ENCODE peak calls at places on chromosomes 6 and 20, in four cellular contexts. One of them, this sample, is unnamed.

GRCh38 chr6:155787168-155787567 is 331.5 kb upstream of the NOX3 start:
- DNase-seq in CD8-positive, alpha-beta T cell: no peak
- DNase-seq in HFFc6: no peak
- DNase-seq in sigmoid colon: no peak
- DNase-seq in this sample: no peak

GRCh38 chr20:19170148-19170547 is 42.3 kb upstream of the SLC24A3 start:
- DNase-seq in CD8-positive, alpha-beta T cell: no peak
- DNase-seq in HFFc6: no peak
- DNase-seq in sigmoid colon: no peak
- DNase-seq in this sample: no peak

GRCh38 chr6:131914967-131915751 is 36.0 kb downstream of the CCN2 start:
- DNase-seq in CD8-positive, alpha-beta T cell: no peak
- DNase-seq in HFFc6: peak
- DNase-seq in sigmoid colon: peak
- DNase-seq in this sample: no peak

GRCh38 chr6:53922571-53922981 is 127.8 kb downstream of the LRRC1 start:
- DNase-seq in CD8-positive, alpha-beta T cell: no peak
- DNase-seq in HFFc6: no peak
- DNase-seq in sigmoid colon: no peak
- DNase-seq in this sample: no peak

GRCh38 chr6:37007340-37008043 is 2.0 kb downstream of the FGD2 start:
- DNase-seq in CD8-positive, alpha-beta T cell: no peak
- DNase-seq in HFFc6: no peak
- DNase-seq in sigmoid colon: no peak
- DNase-seq in this sample: no peak

GRCh38 chr6:161373905-161374451 is 100.1 kb upstream of the AGPAT4 start:
- DNase-seq in CD8-positive, alpha-beta T cell: peak
- DNase-seq in HFFc6: peak
- DNase-seq in sigmoid colon: peak
- DNase-seq in this sample: no peak

GRCh38 chr6:390914-391558 is 516 bp upstream of the IRF4 start:
- DNase-seq in CD8-positive, alpha-beta T cell: no peak
- DNase-seq in HFFc6: peak
- DNase-seq in sigmoid colon: no peak
- DNase-seq in this sample: no peak

GRCh38 chr20:49964964-49965780 is 17.6 kb upstream of the SNAI1 start:
- DNase-seq in CD8-positive, alpha-beta T cell: no peak
- DNase-seq in HFFc6: no peak
- DNase-seq in sigmoid colon: peak
- DNase-seq in this sample: peak

GRCh38 chr20:4811661-4812181 is 90.0 kb downstream of the PRND start:
- DNase-seq in CD8-positive, alpha-beta T cell: peak
- DNase-seq in HFFc6: no peak
- DNase-seq in sigmoid colon: peak
- DNase-seq in this sample: peak

GRCh38 chr6:41917528-41917927 is 3.4 kb downstream of the MED20 start:
- DNase-seq in CD8-positive, alpha-beta T cell: no peak
- DNase-seq in HFFc6: peak
- DNase-seq in sigmoid colon: no peak
- DNase-seq in this sample: no peak

GRCh38 chr20:51687071-51687470 is 81.1 kb downstream of the ATP9A start:
- DNase-seq in CD8-positive, alpha-beta T cell: no peak
- DNase-seq in HFFc6: peak
- DNase-seq in sigmoid colon: no peak
- DNase-seq in this sample: no peak

GRCh38 chr20:46552460-46553420 is 2.3 kb upstream of the OCSTAMP start:
- DNase-seq in CD8-positive, alpha-beta T cell: no peak
- DNase-seq in HFFc6: no peak
- DNase-seq in sigmoid colon: no peak
- DNase-seq in this sample: no peak

GRCh38 chr6:113731528-113731927 is 125.6 kb upstream of the MARCKS start:
- DNase-seq in CD8-positive, alpha-beta T cell: no peak
- DNase-seq in HFFc6: no peak
- DNase-seq in sigmoid colon: no peak
- DNase-seq in this sample: no peak

GRCh38 chr6:56849876-56850275 is 105.0 kb upstream of the BEND6 start:
- DNase-seq in CD8-positive, alpha-beta T cell: no peak
- DNase-seq in HFFc6: peak
- DNase-seq in sigmoid colon: no peak
- DNase-seq in this sample: no peak

GRCh38 chr6:109460161-109460830 is 4.7 kb upstream of the MICAL1 start:
- DNase-seq in CD8-positive, alpha-beta T cell: no peak
- DNase-seq in HFFc6: no peak
- DNase-seq in sigmoid colon: no peak
- DNase-seq in this sample: no peak

GRCh38 chr20:20303742-20304141 is 64.2 kb upstream of the INSM1 start:
- DNase-seq in CD8-positive, alpha-beta T cell: no peak
- DNase-seq in HFFc6: no peak
- DNase-seq in sigmoid colon: no peak
- DNase-seq in this sample: no peak

GRCh38 chr20:57124800-57125399 is 141.5 kb downstream of the BMP7 start:
- DNase-seq in CD8-positive, alpha-beta T cell: no peak
- DNase-seq in HFFc6: no peak
- DNase-seq in sigmoid colon: no peak
- DNase-seq in this sample: no peak

GRCh38 chr6:20729086-20729485 is 194.8 kb downstream of the CDKAL1 start:
- DNase-seq in CD8-positive, alpha-beta T cell: no peak
- DNase-seq in HFFc6: no peak
- DNase-seq in sigmoid colon: no peak
- DNase-seq in this sample: no peak

GRCh38 chr6:65113581-65113980 is 593.4 kb downstream of the EYS start:
- DNase-seq in CD8-positive, alpha-beta T cell: no peak
- DNase-seq in HFFc6: no peak
- DNase-seq in sigmoid colon: no peak
- DNase-seq in this sample: no peak

GRCh38 chr20:58131111-58131510 is 97.3 kb downstream of the ANKRD60 start:
- DNase-seq in CD8-positive, alpha-beta T cell: no peak
- DNase-seq in HFFc6: no peak
- DNase-seq in sigmoid colon: peak
- DNase-seq in this sample: no peak

GRCh38 chr20:17668432-17668831 is 13.6 kb downstream of the RRBP1 start:
- DNase-seq in CD8-positive, alpha-beta T cell: no peak
- DNase-seq in HFFc6: no peak
- DNase-seq in sigmoid colon: no peak
- DNase-seq in this sample: no peak

GRCh38 chr20:17666491-17666890 is 15.6 kb downstream of the RRBP1 start:
- DNase-seq in CD8-positive, alpha-beta T cell: no peak
- DNase-seq in HFFc6: no peak
- DNase-seq in sigmoid colon: no peak
- DNase-seq in this sample: no peak

GRCh38 chr20:17665756-17666155 is 16.3 kb downstream of the RRBP1 start:
- DNase-seq in CD8-positive, alpha-beta T cell: no peak
- DNase-seq in HFFc6: no peak
- DNase-seq in sigmoid colon: no peak
- DNase-seq in this sample: no peak

GRCh38 chr20:17669306-17669931 is 12.6 kb downstream of the RRBP1 start:
- DNase-seq in CD8-positive, alpha-beta T cell: no peak
- DNase-seq in HFFc6: no peak
- DNase-seq in sigmoid colon: no peak
- DNase-seq in this sample: no peak

DNA sequence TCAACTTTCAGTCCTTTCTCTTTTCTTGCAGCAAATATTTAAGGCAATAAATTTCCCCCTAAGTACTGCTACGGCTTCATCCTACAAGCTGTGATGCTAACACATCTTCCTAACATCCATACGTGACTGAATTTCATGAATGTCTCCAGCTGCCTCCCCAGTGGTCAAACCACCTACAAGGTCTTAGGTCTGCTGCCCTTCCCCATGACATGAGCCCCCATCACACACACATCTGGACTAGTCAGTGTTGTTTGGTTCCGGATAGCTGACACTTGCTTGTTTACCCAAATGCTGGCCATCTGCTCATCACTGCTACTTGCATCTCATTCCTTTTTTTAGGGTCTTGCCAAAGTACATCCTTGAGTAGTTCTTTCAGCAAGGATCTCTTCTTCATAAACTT is 14.6 kb downstream of the RRBP1 start:
- DNase-seq in CD8-positive, alpha-beta T cell: no peak
- DNase-seq in HFFc6: no peak
- DNase-seq in sigmoid colon: no peak
- DNase-seq in this sample: no peak
- TF ChIP-seq CTCF in CD8-positive, alpha-beta T cell: no peak
- TF ChIP-seq CTCF in HFFc6: no peak
- TF ChIP-seq CTCF in sigmoid colon: no peak
- TF ChIP-seq CTCF in this sample: no peak

GRCh38 chr6:14957355-14958059 is 288.4 kb upstream of the JARID2 start:
- DNase-seq in CD8-positive, alpha-beta T cell: no peak
- DNase-seq in HFFc6: no peak
- DNase-seq in sigmoid colon: no peak
- DNase-seq in this sample: no peak

GRCh38 chr6:14964486-14964885 is 281.4 kb upstream of the JARID2 start:
- DNase-seq in CD8-positive, alpha-beta T cell: no peak
- DNase-seq in HFFc6: no peak
- DNase-seq in sigmoid colon: no peak
- DNase-seq in this sample: no peak

GRCh38 chr6:14964901-14965300 is 281.0 kb upstream of the JARID2 start:
- DNase-seq in CD8-positive, alpha-beta T cell: no peak
- DNase-seq in HFFc6: no peak
- DNase-seq in sigmoid colon: no peak
- DNase-seq in this sample: no peak

GRCh38 chr6:14953806-14954205 is 292.1 kb upstream of the JARID2 start:
- DNase-seq in CD8-positive, alpha-beta T cell: no peak
- DNase-seq in HFFc6: no peak
- DNase-seq in sigmoid colon: no peak
- DNase-seq in this sample: no peak

GRCh38 chr6:14959324-14959885 is 286.5 kb upstream of the JARID2 start:
- DNase-seq in CD8-positive, alpha-beta T cell: no peak
- DNase-seq in HFFc6: no peak
- DNase-seq in sigmoid colon: no peak
- DNase-seq in this sample: no peak
- TF ChIP-seq CTCF in CD8-positive, alpha-beta T cell: no peak
- TF ChIP-seq CTCF in HFFc6: no peak
- TF ChIP-seq CTCF in sigmoid colon: no peak
- TF ChIP-seq CTCF in this sample: no peak

GRCh38 chr6:24933266-24933665 is 2.5 kb downstream of the RIPOR2 start:
- DNase-seq in CD8-positive, alpha-beta T cell: no peak
- DNase-seq in HFFc6: no peak
- DNase-seq in sigmoid colon: no peak
- DNase-seq in this sample: no peak

GRCh38 chr6:24935323-24935722 is 437 bp downstream of the RIPOR2 start:
- DNase-seq in CD8-positive, alpha-beta T cell: no peak
- DNase-seq in HFFc6: no peak
- DNase-seq in sigmoid colon: no peak
- DNase-seq in this sample: no peak

GRCh38 chr6:24933868-24934401 is 1.8 kb downstream of the RIPOR2 start:
- DNase-seq in CD8-positive, alpha-beta T cell: no peak
- DNase-seq in HFFc6: no peak
- DNase-seq in sigmoid colon: no peak
- DNase-seq in this sample: no peak

GRCh38 chr6:24936641-24937317 is 1.0 kb upstream of the RIPOR2 start:
- DNase-seq in CD8-positive, alpha-beta T cell: no peak
- DNase-seq in HFFc6: no peak
- DNase-seq in sigmoid colon: no peak
- DNase-seq in this sample: no peak

DNA sequence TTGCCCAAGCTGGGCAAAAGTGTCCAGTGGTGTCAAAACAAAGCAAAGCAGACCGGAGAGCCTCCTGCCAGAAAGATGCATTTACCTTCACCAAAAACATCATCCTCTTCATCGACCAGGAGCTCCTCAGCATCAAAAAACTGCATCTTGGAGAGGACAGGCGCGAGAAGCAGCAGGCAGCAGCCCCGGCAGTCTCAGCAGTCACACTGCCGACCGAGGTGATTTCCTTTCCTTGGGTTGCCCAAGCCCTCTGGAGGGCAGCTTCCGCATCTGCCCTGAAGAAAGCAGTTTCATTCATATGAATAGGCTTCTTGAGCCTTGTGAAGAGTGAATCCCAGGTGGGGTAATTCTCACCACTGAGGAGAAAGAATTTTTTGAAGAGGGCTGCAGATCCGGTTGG is at the start of gene RIPOR2:
- DNase-seq in CD8-positive, alpha-beta T cell: peak
- DNase-seq in HFFc6: no peak
- DNase-seq in sigmoid colon: no peak
- DNase-seq in this sample: no peak
- TF ChIP-seq CTCF in CD8-positive, alpha-beta T cell: peak
- TF ChIP-seq CTCF in HFFc6: no peak
- TF ChIP-seq CTCF in sigmoid colon: no peak
- TF ChIP-seq CTCF in this sample: peak

DNA sequence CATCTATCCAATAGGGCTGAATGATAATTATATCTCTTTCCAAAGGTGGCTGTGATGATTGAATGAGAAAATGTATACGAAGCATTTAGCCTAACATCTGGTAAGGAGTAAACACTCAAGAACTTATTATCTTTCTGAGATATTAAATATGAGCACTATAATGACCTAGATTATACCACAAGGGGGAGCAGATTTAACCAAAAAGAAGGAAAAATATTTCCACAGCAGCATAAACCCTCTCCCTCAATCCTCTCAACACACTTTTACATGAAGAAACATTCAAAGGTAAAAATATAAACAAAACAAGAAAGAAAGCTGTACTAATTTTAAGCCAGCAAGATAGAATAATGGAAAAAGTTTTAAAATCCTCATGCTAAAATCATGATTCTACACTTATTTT is 68.4 kb downstream of the SHPRH start:
- DNase-seq in CD8-positive, alpha-beta T cell: no peak
- DNase-seq in HFFc6: no peak
- DNase-seq in sigmoid colon: no peak
- DNase-seq in this sample: no peak
- TF ChIP-seq CTCF in CD8-positive, alpha-beta T cell: no peak
- TF ChIP-seq CTCF in HFFc6: peak
- TF ChIP-seq CTCF in sigmoid colon: no peak
- TF ChIP-seq CTCF in this sample: peak

DNA sequence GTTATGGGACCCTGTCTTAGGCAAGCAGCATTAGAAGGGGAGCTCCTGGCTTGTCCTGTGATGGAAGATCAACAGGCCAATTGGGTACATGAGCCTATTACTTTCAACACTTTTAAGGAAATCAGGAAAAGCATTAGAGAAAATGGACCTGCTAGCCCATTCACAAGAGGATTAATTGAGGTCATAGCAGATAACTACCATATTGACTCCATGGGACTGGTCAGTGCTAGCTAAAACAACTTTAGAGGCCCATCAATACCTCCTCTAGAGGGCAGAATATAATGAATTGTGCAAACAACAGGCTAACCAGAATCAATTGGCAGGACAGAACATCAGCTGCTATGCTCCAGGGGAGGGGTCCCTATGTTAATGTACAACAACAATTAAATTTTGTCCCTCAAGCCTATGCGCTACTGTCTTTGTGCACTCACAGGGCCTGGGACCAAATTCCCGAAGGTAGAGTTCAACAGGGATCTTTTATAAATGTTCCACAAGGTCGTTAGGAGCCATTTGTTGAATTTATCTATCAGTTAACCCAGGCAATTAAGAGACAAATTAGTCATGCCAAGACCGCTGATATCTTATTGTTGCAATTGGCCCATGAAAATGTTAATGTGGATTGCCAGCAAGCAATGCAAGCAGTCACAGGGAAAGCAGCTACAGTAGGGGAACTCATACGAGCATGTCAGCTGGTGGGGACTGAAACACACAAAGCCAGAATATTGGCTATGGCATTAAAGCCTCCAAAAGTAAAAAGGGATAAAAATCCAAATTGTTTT is 106.6 kb upstream of the BTN3A2 start:
- DNase-seq in CD8-positive, alpha-beta T cell: no peak
- DNase-seq in HFFc6: no peak
- DNase-seq in sigmoid colon: no peak
- DNase-seq in this sample: no peak
- TF ChIP-seq CTCF in CD8-positive, alpha-beta T cell: no peak
- TF ChIP-seq CTCF in HFFc6: peak
- TF ChIP-seq CTCF in sigmoid colon: no peak
- TF ChIP-seq CTCF in this sample: peak

GRCh38 chr6:128631031-128631430 is 110.6 kb upstream of the PTPRK start:
- DNase-seq in CD8-positive, alpha-beta T cell: no peak
- DNase-seq in HFFc6: no peak
- DNase-seq in sigmoid colon: no peak
- DNase-seq in this sample: no peak
- TF ChIP-seq CTCF in CD8-positive, alpha-beta T cell: no peak
- TF ChIP-seq CTCF in HFFc6: no peak
- TF ChIP-seq CTCF in sigmoid colon: no peak
- TF ChIP-seq CTCF in this sample: no peak